ENCODE peak calls at places on chromosomes 5 and 9, in ten cellular contexts. Z, Y, N, K, F, A, O, L, J and H are unnamed samples.
A peak's percentile ranks its signal among the peaks of the same experiment; 100 is the strongest.

GRCh38 chr9:128683340-128684064 is 5.5 kb upstream of the SET start:
- DNase-seq in Z (no peak), Y (peak; percentile 72), N (peak; percentile 82), K (no peak), F (peak; percentile 51), A (peak; percentile 93), O (peak; percentile 50), L (peak; percentile 55), J (peak; percentile 32), H (peak; percentile 69)

GRCh38 chr9:125654121-125654520 is 52.9 kb downstream of the MAPKAP1 start:
- DNase-seq in Z (no peak), Y (no peak), N (no peak), K (no peak), F (no peak), A (no peak), O (no peak), L (no peak), J (no peak), H (no peak)

GRCh38 chr9:18741880-18742279 is 267.9 kb downstream of the ADAMTSL1 start:
- DNase-seq in Z (no peak), Y (no peak), N (no peak), K (no peak), F (no peak), A (no peak), O (no peak), L (no peak), J (no peak), H (no peak)

GRCh38 chr9:137697832-137698231 is 79.0 kb downstream of the EHMT1 start:
- DNase-seq in Z (no peak), Y (no peak), N (no peak), K (no peak), F (no peak), A (no peak), O (no peak), L (no peak), J (no peak), H (no peak)

GRCh38 chr5:1652873-1653707 is 129.3 kb upstream of the LPCAT1 start:
- DNase-seq in Z (no peak), Y (no peak), N (no peak), K (no peak), F (peak; percentile 54), A (no peak), O (peak; percentile 42), L (no peak), J (no peak), H (no peak)

GRCh38 chr9:23824241-23825142 is 1.5 kb downstream of the ELAVL2 start:
- DNase-seq in Z (no peak), Y (no peak), N (no peak), K (peak; percentile 16), F (no peak), A (peak; percentile 30), O (peak; percentile 40), L (no peak), J (peak; percentile 47), H (no peak)

GRCh38 chr5:140628711-140629110 is 4.3 kb downstream of the CD14 start:
- DNase-seq in Z (no peak), Y (no peak), N (peak; percentile 45), K (no peak), F (no peak), A (peak; percentile 38), O (no peak), L (no peak), J (no peak), H (no peak)

GRCh38 chr9:81826541-81826906 is 101.7 kb upstream of the SPATA31D4 start:
- DNase-seq in Z (no peak), Y (no peak), N (peak; percentile 94), K (peak; percentile 83), F (no peak), A (no peak), O (no peak), L (no peak), J (no peak), H (peak; percentile 82)

GRCh38 chr5:140391312-140391711 is 10.3 kb upstream of the ANKHD1 start:
- DNase-seq in Z (no peak), Y (no peak), N (peak; percentile 29), K (no peak), F (no peak), A (peak; percentile 76), O (no peak), L (no peak), J (no peak), H (no peak)

GRCh38 chr5:51632794-51633193 is 249.5 kb downstream of the ISL1 start:
- DNase-seq in Z (no peak), Y (peak; percentile 26), N (peak; percentile 1), K (no peak), F (no peak), A (peak; percentile 43), O (peak; percentile 60), L (no peak), J (no peak), H (peak; percentile 24)

GRCh38 chr5:107322936-107323335 is 347.8 kb downstream of the EFNA5 start:
- DNase-seq in Z (peak; percentile 16), Y (no peak), N (no peak), K (no peak), F (no peak), A (no peak), O (no peak), L (no peak), J (no peak), H (no peak)

GRCh38 chr5:142600611-142601360 is 85.1 kb downstream of the FGF1 start:
- DNase-seq in Z (peak; percentile 69), Y (peak; percentile 50), N (peak; percentile 74), K (no peak), F (no peak), A (no peak), O (no peak), L (no peak), J (no peak), H (peak; percentile 55)

GRCh38 chr5:128254789-128255188 is 171.2 kb downstream of the SLC12A2 start:
- DNase-seq in Z (no peak), Y (no peak), N (peak; percentile 56), K (no peak), F (no peak), A (peak; percentile 35), O (no peak), L (no peak), J (no peak), H (no peak)

GRCh38 chr5:170393235-170393634 is 4.1 kb upstream of the KCNMB1 start:
- DNase-seq in Z (no peak), Y (no peak), N (no peak), K (no peak), F (peak; percentile 56), A (no peak), O (no peak), L (no peak), J (no peak), H (no peak)

GRCh38 chr9:88532320-88532719 is 2.7 kb upstream of the NXNL2 start:
- DNase-seq in Z (no peak), Y (no peak), N (peak; percentile 46), K (no peak), F (no peak), A (peak; percentile 66), O (no peak), L (peak; percentile 68), J (peak; percentile 73), H (peak; percentile 50)

GRCh38 chr5:79974896-79975295 is 16.2 kb downstream of the MTX3 start:
- DNase-seq in Z (no peak), Y (no peak), N (peak; percentile 73), K (no peak), F (no peak), A (peak; percentile 51), O (peak; percentile 83), L (no peak), J (no peak), H (no peak)

GRCh38 chr5:110917161-110917875 is 154.2 kb upstream of the TSLP start:
- DNase-seq in Z (no peak), Y (no peak), N (peak; percentile 28), K (no peak), F (no peak), A (no peak), O (peak; percentile 48), L (no peak), J (no peak), H (no peak)

GRCh38 chr5:93576015-93576414 is 5.0 kb downstream of the NR2F1-AS1 start:
- DNase-seq in Z (no peak), Y (no peak), N (no peak), K (no peak), F (no peak), A (no peak), O (no peak), L (peak; percentile 6), J (no peak), H (no peak)

GRCh38 chr9:76107487-76107886 is 217.0 kb downstream of the PCSK5 start:
- DNase-seq in Z (no peak), Y (no peak), N (peak; percentile 24), K (no peak), F (no peak), A (no peak), O (no peak), L (no peak), J (no peak), H (no peak)

GRCh38 chr9:14281136-14281795 is 32.7 kb downstream of the NFIB start:
- DNase-seq in Z (no peak), Y (no peak), N (no peak), K (no peak), F (no peak), A (no peak), O (no peak), L (no peak), J (no peak), H (no peak)

GRCh38 chr5:103424453-103425205 is 138.0 kb downstream of the NUDT12 start:
- DNase-seq in Z (peak; percentile 45), Y (no peak), N (peak; percentile 33), K (no peak), F (no peak), A (no peak), O (no peak), L (no peak), J (no peak), H (no peak)

GRCh38 chr5:8949908-8950307 is 596.0 kb downstream of the SEMA5A start:
- DNase-seq in Z (no peak), Y (no peak), N (no peak), K (no peak), F (no peak), A (no peak), O (no peak), L (no peak), J (no peak), H (no peak)

GRCh38 chr9:109117856-109118801 is 1.6 kb downstream of the TMEM245 start:
- DNase-seq in Z (no peak), Y (no peak), N (peak; percentile 95), K (no peak), F (peak; percentile 54), A (peak; percentile 89), O (peak; percentile 88), L (peak; percentile 37), J (no peak), H (peak; percentile 86)

GRCh38 chr9:2158729-2159128 is 143.6 kb downstream of the SMARCA2 start:
- DNase-seq in Z (no peak), Y (no peak), N (no peak), K (no peak), F (no peak), A (no peak), O (no peak), L (no peak), J (no peak), H (no peak)

GRCh38 chr5:143004361-143004802 is 234.2 kb downstream of the ARHGAP26 start:
- DNase-seq in Z (no peak), Y (no peak), N (no peak), K (no peak), F (no peak), A (no peak), O (no peak), L (no peak), J (no peak), H (no peak)

GRCh38 chr9:94144394-94144793 is 60.1 kb downstream of the PTPDC1 start:
- DNase-seq in Z (no peak), Y (no peak), N (peak; percentile 84), K (no peak), F (no peak), A (peak; percentile 68), O (no peak), L (no peak), J (no peak), H (no peak)

GRCh38 chr9:137074657-137075274 is 2.6 kb upstream of the UAP1L1 start:
- DNase-seq in Z (no peak), Y (no peak), N (no peak), K (no peak), F (no peak), A (no peak), O (no peak), L (no peak), J (no peak), H (no peak)

GRCh38 chr5:150517272-150518152 is 9.6 kb downstream of the NDST1 start:
- DNase-seq in Z (peak; percentile 85), Y (peak; percentile 86), N (peak; percentile 96), K (no peak), F (no peak), A (peak; percentile 94), O (peak; percentile 97), L (peak; percentile 68), J (no peak), H (peak; percentile 65)